ENCODE peak calls at places on chromosome 19, in eight cellular contexts. H, L, A, P, R, J, O and Y are unnamed samples.

GRCh38 chr19:53980553-53981407 is 10.7 kb upstream of the CACNG6 start:
- DNase-seq in H (no peak), A (no peak), L (no peak), O (no peak), J (no peak), R (peak), P (no peak), Y (peak)

GRCh38 chr19:17565611-17566010 is 10.2 kb downstream of the COLGALT1 start:
- DNase-seq in H (peak), O (no peak), L (no peak), R (no peak), P (no peak), A (no peak), J (no peak), Y (no peak)

GRCh38 chr19:9865732-9866627 is 30.9 kb downstream of the PIN1 start:
- DNase-seq in P (no peak), A (no peak), R (no peak), O (no peak), L (no peak), J (no peak), H (no peak), Y (no peak)

GRCh38 chr19:7337380-7338194 is 11.2 kb upstream of the ARHGEF18 start:
- DNase-seq in J (peak), A (no peak), P (no peak), R (no peak), L (no peak), H (no peak), O (no peak), Y (no peak)

GRCh38 chr19:29671393-29672076 is 6.3 kb downstream of the PLEKHF1 start:
- DNase-seq in J (peak), L (no peak), A (peak), P (no peak), H (no peak), O (no peak), R (no peak), Y (peak)

GRCh38 chr19:2611483-2612464 is 90.7 kb downstream of the GNG7 start:
- DNase-seq in R (no peak), P (no peak), A (no peak), L (no peak), H (no peak), O (no peak), J (peak), Y (no peak)

GRCh38 chr19:8611890-8612806 is 1.6 kb upstream of the ADAMTS10 start:
- DNase-seq in R (peak), J (peak), L (no peak), H (peak), O (no peak), P (no peak), A (peak), Y (no peak)

GRCh38 chr19:45972081-45972943 is 1.4 kb downstream of the NOVA2 start:
- DNase-seq in A (no peak), O (no peak), L (no peak), P (no peak), H (no peak), R (no peak), J (no peak), Y (no peak)

GRCh38 chr19:55111238-55111831 is 6.1 kb downstream of the PPP1R12C start:
- DNase-seq in R (no peak), L (no peak), O (no peak), A (no peak), P (no peak), J (no peak), H (no peak), Y (no peak)

GRCh38 chr19:8361921-8362793 is 1.8 kb upstream of the ANGPTL4 start:
- DNase-seq in P (peak), L (peak), H (peak), O (no peak), R (no peak), J (peak), A (peak), Y (peak)

GRCh38 chr19:46813570-46814358 is 25.4 kb upstream of the SLC1A5 start:
- DNase-seq in J (no peak), O (no peak), R (no peak), H (peak), A (no peak), L (peak), P (peak), Y (peak)

GRCh38 chr19:45816236-45817009 is 1.3 kb upstream of the RSPH6A start:
- DNase-seq in O (no peak), R (peak), A (no peak), L (no peak), P (no peak), J (no peak), H (no peak), Y (no peak)

GRCh38 chr19:35171730-35172129 is 17.2 kb downstream of the FXYD5 start:
- DNase-seq in J (no peak), L (peak), O (no peak), H (no peak), A (no peak), R (no peak), P (no peak), Y (no peak)

GRCh38 chr19:3543150-3544053 is 4.4 kb downstream of the TEKTIP1 start:
- DNase-seq in A (no peak), L (peak), R (no peak), P (no peak), J (no peak), O (no peak), H (no peak), Y (no peak)

GRCh38 chr19:38974599-38975213 is 836 bp downstream of the FBXO17 start:
- DNase-seq in O (no peak), P (no peak), J (no peak), R (no peak), A (no peak), L (no peak), H (no peak), Y (no peak)
- TF ChIP-seq CTCF in O (no peak), P (no peak), J (no peak), R (no peak), A (no peak), L (peak), H (peak), Y (no peak)

GRCh38 chr19:19534556-19535265 is 3.4 kb upstream of the CILP2 start:
- DNase-seq in P (no peak), O (no peak), A (no peak), H (no peak), R (no peak), J (no peak), L (no peak), Y (no peak)

GRCh38 chr19:19532806-19533701 is 4.3 kb downstream of the YJEFN3 start:
- DNase-seq in R (no peak), J (no peak), L (no peak), P (no peak), A (no peak), O (no peak), H (no peak), Y (no peak)

GRCh38 chr19:19531951-19532805 is 3.5 kb downstream of the YJEFN3 start:
- DNase-seq in J (peak), R (peak), H (peak), P (peak), O (peak), L (peak), A (peak), Y (peak)

GRCh38 chr19:19535311-19536191 is 2.5 kb upstream of the CILP2 start:
- DNase-seq in J (no peak), A (no peak), O (no peak), P (no peak), L (no peak), H (no peak), R (no peak), Y (no peak)

GRCh38 chr19:19533826-19534225 is 4.2 kb upstream of the CILP2 start:
- DNase-seq in R (no peak), O (no peak), P (no peak), A (no peak), J (no peak), L (no peak), H (no peak), Y (no peak)
- TF ChIP-seq CTCF in R (no peak), O (no peak), P (no peak), A (no peak), J (no peak), L (no peak), H (no peak), Y (no peak)

GRCh38 chr19:51456541-51457290 is 1.5 kb downstream of the SIGLEC8 start:
- DNase-seq in R (no peak), H (no peak), J (no peak), L (peak), P (no peak), A (no peak), O (no peak), Y (no peak)
- TF ChIP-seq CTCF in R (no peak), H (no peak), J (no peak), L (no peak), P (no peak), A (no peak), O (no peak), Y (no peak)

GRCh38 chr19:49127674-49128544 is 8.6 kb downstream of the PPFIA3 start:
- DNase-seq in A (peak), O (peak), J (peak), H (peak), P (peak), R (peak), L (peak), Y (peak)
- TF ChIP-seq CTCF in A (no peak), O (peak), J (no peak), H (no peak), P (peak), R (no peak), L (peak), Y (no peak)

GRCh38 chr19:49987159-49987698 is 26.3 kb upstream of the SIGLEC11 start:
- DNase-seq in A (peak), P (peak), L (peak), J (peak), O (peak), H (peak), R (peak), Y (peak)
- TF ChIP-seq CTCF in A (no peak), P (peak), L (peak), J (no peak), O (peak), H (peak), R (no peak), Y (no peak)